ENCODE peak calls at places on chromosomes 6 and 20, in seven cellular contexts. A is IMR-90, C is GM23248, S is mammary epithelial cell, R is OCI-LY7, G is PC-9, D is osteoblast. B is an unnamed sample.
A peak's percentile ranks its signal among the peaks of the same experiment; 100 is the strongest.

GRCh38 chr6:54493138-54493537 is 184.9 kb downstream of the TINAG start:
- DNase-seq in A (peak; percentile 86), D (peak; percentile 13), S (peak; percentile 93), C (peak; percentile 85), R (no peak), G (peak; percentile 61), B (no peak)

GRCh38 chr6:104896914-104897313 is 37.2 kb upstream of the HACE1 start:
- DNase-seq in D (no peak), G (no peak), A (no peak), R (no peak), C (peak; percentile 21), S (no peak), B (no peak)

GRCh38 chr6:168125429-168126001 is 46.5 kb upstream of the FRMD1 start:
- DNase-seq in D (no peak), R (no peak), G (no peak), S (no peak), C (no peak), A (no peak), B (no peak)

GRCh38 chr6:28922841-28923317 is 906 bp downstream of the TRIM27 start:
- DNase-seq in A (peak; percentile 31), D (peak; percentile 65), C (peak; percentile 70), R (peak; percentile 74), S (peak; percentile 32), G (no peak), B (peak; percentile 55)

GRCh38 chr6:15879372-15880261 is 216.8 kb upstream of the DTNBP1 start:
- DNase-seq in R (peak; percentile 31), C (peak; percentile 86), G (no peak), A (peak; percentile 13), D (no peak), S (no peak), B (peak; percentile 66)

GRCh38 chr20:58139849-58140786 is 88.3 kb downstream of the ANKRD60 start:
- DNase-seq in S (no peak), G (no peak), A (no peak), C (no peak), D (no peak), R (no peak), B (no peak)

GRCh38 chr6:154156135-154156948 is 117.3 kb downstream of the OPRM1 start:
- DNase-seq in S (no peak), D (peak; percentile 74), R (peak; percentile 28), C (peak; percentile 53), A (peak; percentile 45), G (peak; percentile 63), B (peak; percentile 58)

GRCh38 chr20:64160536-64161495 is 3.4 kb upstream of the MYT1 start:
- DNase-seq in D (peak; percentile 71), S (no peak), C (no peak), A (no peak), G (no peak), R (no peak), B (no peak)

DNA sequence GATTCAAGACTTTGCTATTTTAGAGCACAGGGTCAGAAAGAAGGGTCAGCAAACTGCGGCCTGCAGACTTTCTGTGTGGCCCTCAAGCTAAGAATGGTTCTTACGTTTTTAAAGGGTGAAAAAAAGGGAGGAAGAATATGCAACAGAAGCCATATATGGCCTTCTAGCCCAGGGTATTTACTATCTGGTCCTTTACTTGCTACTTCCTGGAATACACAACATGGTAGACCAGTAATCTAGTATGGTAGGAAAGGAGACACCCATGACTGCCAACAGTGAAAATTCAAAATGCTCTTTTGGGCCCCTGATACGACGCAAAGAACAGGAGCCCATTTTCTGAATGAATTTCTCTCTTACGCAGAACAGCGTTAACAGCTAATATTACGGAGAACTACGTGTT is 60.4 kb upstream of the EMILIN3 start:
- DNase-seq in A (no peak), C (no peak), G (no peak), S (no peak), R (no peak), D (no peak), B (no peak)
- H3K36me3 ChIP-seq in A (peaks cover 19% of the 10 kb centered on the region), C (peaks cover 16% of the 10 kb centered on the region), G (peaks cover 18% of the 10 kb centered on the region), S (peaks cover 2% of the 10 kb centered on the region), R (peaks cover 45% of the 10 kb centered on the region), D (peaks cover 25% of the 10 kb centered on the region), B (peaks cover 89% of the 10 kb centered on the region)

GRCh38 chr6:116055513-116055912 is 5.2 kb downstream of the FRK start:
- DNase-seq in R (no peak), S (no peak), C (no peak), A (no peak), D (no peak), G (no peak), B (no peak)
- H3K4me2 ChIP-seq in R (no peak overlapping the region), S (peak overlapping the region; percentile 48), C (no peak overlapping the region), A (no peak overlapping the region), D (no peak overlapping the region), G (peak overlapping the region; percentile 18), B (no peak overlapping the region)

GRCh38 chr6:9128970-9129369 is 693.6 kb upstream of the SLC35B3 start:
- DNase-seq in R (no peak), C (no peak), G (no peak), A (no peak), D (no peak), S (no peak), B (no peak)

GRCh38 chr6:9121551-9121950 is 686.2 kb upstream of the SLC35B3 start:
- DNase-seq in C (peak; percentile 73), G (no peak), D (no peak), S (peak; percentile 43), A (peak; percentile 36), R (no peak), B (no peak)

GRCh38 chr6:9131201-9131600 is 695.9 kb upstream of the SLC35B3 start:
- DNase-seq in R (no peak), A (no peak), S (no peak), C (no peak), D (peak; percentile 64), G (no peak), B (no peak)

GRCh38 chr6:9131616-9132015 is 696.3 kb upstream of the SLC35B3 start:
- DNase-seq in S (no peak), R (no peak), A (peak; percentile 6), D (no peak), G (no peak), C (no peak), B (no peak)

DNA sequence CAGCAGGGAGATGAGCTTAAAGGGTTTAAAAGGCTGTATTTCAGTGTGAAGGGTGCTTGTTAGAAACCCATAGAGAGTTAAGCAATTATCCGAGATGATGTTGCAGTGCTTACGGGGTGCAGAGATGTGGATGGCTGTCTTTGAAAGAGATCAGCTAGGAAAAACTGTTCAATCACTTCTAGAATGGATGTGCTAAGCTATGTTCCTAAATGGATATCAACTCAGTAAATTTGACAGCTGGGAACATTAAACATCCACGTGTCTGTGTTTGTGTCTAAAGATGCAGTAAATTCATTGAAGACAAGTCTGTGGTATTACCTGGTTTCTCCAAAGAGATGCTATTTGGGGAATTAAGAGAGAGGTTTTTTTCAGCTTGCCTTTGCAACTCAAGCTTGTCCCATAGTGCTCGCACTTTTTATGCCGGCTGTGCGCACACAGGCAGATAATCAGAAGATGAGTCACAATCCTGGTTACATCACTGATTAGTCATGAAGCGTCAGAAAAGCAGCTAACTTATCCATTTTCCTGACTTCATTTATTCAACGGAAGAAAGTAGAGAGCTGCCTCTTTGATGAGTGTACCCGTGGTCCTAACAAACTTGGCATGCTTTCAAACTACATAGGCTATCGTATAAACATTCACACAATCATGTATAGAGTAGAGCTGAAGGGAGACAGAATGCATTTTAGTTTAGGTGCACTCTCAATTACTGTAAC is 691.7 kb upstream of the SLC35B3 start:
- DNase-seq in A (peak; percentile 99), S (peak; percentile 61), R (no peak), G (peak; percentile 52), D (peak; percentile 61), C (peak; percentile 38), B (no peak)
- H2AFZ ChIP-seq in A (no peak overlapping the region), S (no peak overlapping the region), R (no peak overlapping the region), G (no peak overlapping the region), D (peak overlapping the region; percentile 29), C (no peak overlapping the region), B (no peak overlapping the region)

DNA sequence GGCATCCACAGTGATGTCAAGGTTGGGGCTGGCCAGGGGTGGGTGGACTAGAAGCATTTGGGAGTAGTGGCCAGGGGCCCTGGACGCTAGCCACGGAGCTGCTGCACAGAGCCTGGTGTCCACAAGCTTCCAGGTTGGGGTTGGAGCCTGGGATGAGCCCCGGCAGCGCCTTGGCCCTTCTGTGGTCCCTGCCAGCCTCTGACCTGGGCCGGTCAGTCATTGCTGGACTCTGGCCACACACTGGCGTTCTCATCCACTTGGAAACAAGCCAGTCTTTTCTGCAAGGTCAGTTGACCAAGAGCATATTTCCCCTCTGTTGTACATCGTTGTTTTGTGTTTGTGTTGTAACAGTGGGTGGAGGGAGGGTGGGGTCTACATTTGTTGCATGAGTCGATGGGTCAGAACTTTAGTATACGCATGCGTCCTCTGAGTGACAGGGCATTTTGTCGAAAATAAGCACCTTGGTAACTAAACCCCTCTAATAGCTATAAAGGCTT is 8.4 kb downstream of the PSMA7 start:
- DNase-seq in R (no peak), G (no peak), C (peak; percentile 48), A (peak; percentile 35), S (no peak), D (peak; percentile 73), B (no peak)
- H3K36me3 ChIP-seq in R (peaks cover 100% of the 10 kb centered on the region), G (peaks cover 50% of the 10 kb centered on the region), C (peaks cover 58% of the 10 kb centered on the region), A (peaks cover 84% of the 10 kb centered on the region), S (peaks cover 45% of the 10 kb centered on the region), D (peaks cover 88% of the 10 kb centered on the region), B (peaks cover 100% of the 10 kb centered on the region)

GRCh38 chr6:24919404-24919892 is 16.3 kb downstream of the RIPOR2 start:
- DNase-seq in A (no peak), D (no peak), C (no peak), R (peak; percentile 96), G (no peak), S (no peak), B (peak; percentile 88)
- H3K4me2 ChIP-seq in A (peak overlapping the region; percentile 55), D (no peak overlapping the region), C (no peak overlapping the region), R (peak overlapping the region; percentile 96), G (no peak overlapping the region), S (no peak overlapping the region), B (peak overlapping the region; percentile 62)

DNA sequence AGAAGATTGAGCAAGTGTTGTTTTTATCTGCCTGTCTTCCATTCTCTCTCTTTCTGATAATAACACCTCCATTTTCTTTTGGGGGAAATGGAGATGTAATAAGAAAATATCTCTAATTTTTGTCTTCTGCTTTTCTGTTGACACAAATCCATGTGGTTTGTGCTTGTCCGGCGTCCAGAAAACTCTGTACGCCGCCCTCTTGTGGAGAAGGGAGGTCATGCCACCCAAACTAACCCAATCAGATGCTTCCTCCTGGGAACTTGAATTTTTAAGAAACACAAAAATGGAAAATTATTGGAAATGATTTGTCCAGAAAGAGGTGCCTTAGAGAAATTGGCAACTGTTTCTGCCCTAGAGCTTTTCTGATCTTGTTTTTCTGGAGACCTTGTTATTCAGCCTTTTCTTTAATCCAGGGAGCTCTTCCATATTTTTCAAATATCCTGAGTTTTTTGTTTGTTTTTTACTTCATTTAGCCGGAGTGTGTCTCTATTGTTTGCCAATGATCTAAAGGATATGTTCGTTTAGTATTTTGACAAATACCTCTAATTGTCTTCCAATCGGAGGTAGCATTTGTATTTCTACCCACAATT is 17.8 kb upstream of the FNDC1 start:
- DNase-seq in G (no peak), S (peak; percentile 19), D (peak; percentile 66), A (peak; percentile 58), C (peak; percentile 76), R (peak; percentile 69), B (peak; percentile 48)
- H2AFZ ChIP-seq in G (no peak overlapping the region), S (no peak overlapping the region), D (no peak overlapping the region), A (no peak overlapping the region), C (no peak overlapping the region), R (peak overlapping the region; percentile 57), B (no peak overlapping the region)